ENCODE peak calls at places on chromosomes 2 and 18, in five cellular contexts. R is endodermal cell, P is kidney epithelial cell, N is HCT116, Z is ELF-1. L is an unnamed sample.

GRCh38 chr2:102449370-102449974 is 23.6 kb upstream of the SLC9A4 start:
- DNase-seq in P (no peak), N (peak), R (peak), Z (peak), L (no peak)

GRCh38 chr18:35407871-35408481 is 30.8 kb upstream of the ZNF396 start:
- DNase-seq in Z (peak), N (peak), P (peak), R (peak), L (no peak)

GRCh38 chr2:191521608-191522208 is 156.2 kb upstream of the NABP1 start:
- DNase-seq in Z (no peak), N (peak), P (no peak), R (no peak), L (no peak)

GRCh38 chr2:241907171-241907570 is 37.6 kb downstream of the RTP5 start:
- DNase-seq in Z (no peak), R (no peak), N (no peak), P (no peak), L (no peak)

GRCh38 chr2:70685771-70686171 is 82.2 kb downstream of the ADD2 start:
- DNase-seq in P (no peak), Z (no peak), R (peak), N (no peak), L (peak)

GRCh38 chr2:24362253-24362652 is 1.9 kb upstream of the ITSN2 start:
- DNase-seq in Z (peak), R (no peak), P (no peak), N (no peak), L (no peak)

GRCh38 chr2:241817126-241817820 is 8.3 kb downstream of the NEU4 start:
- DNase-seq in N (no peak), R (peak), Z (no peak), P (no peak), L (peak)

GRCh38 chr2:236768393-236769140 is 198.9 kb downstream of the ACKR3 start:
- DNase-seq in R (no peak), P (no peak), Z (no peak), N (no peak), L (no peak)

GRCh38 chr18:24428709-24429108 is 2.2 kb downstream of the IMPACT start:
- DNase-seq in R (no peak), Z (no peak), N (no peak), P (no peak), L (no peak)

GRCh38 chr2:61970807-61971556 is 65.5 kb downstream of the COMMD1 start:
- DNase-seq in Z (peak), R (peak), N (no peak), P (peak), L (peak)

GRCh38 chr2:117940436-117940835 is 73.4 kb downstream of the CCDC93 start:
- DNase-seq in P (no peak), Z (no peak), N (no peak), R (no peak), L (no peak)

GRCh38 chr2:85165291-85165690 is 32.1 kb downstream of the TCF7L1 start:
- DNase-seq in N (no peak), P (no peak), Z (peak), R (peak), L (no peak)

GRCh38 chr2:220434365-220434764 is 806.9 kb downstream of the SLC4A3 start:
- DNase-seq in R (no peak), P (no peak), N (no peak), Z (no peak), L (no peak)

GRCh38 chr2:148507970-148508369 is 136.6 kb upstream of the EPC2 start:
- DNase-seq in Z (no peak), P (no peak), R (peak), N (no peak), L (peak)

GRCh38 chr2:66575625-66576371 is 140.9 kb downstream of the MEIS1 start:
- DNase-seq in Z (no peak), N (no peak), P (no peak), R (peak), L (peak)

GRCh38 chr2:161321944-161322343 is 13.7 kb downstream of the PSMD14 start:
- DNase-seq in N (no peak), R (no peak), P (no peak), Z (no peak), L (no peak)

GRCh38 chr2:108309903-108310302 is 21.2 kb downstream of the SULT1C2 start:
- DNase-seq in R (no peak), Z (no peak), N (no peak), P (no peak), L (no peak)

GRCh38 chr2:218986148-218986761 is 1.3 kb upstream of the FEV start:
- DNase-seq in R (no peak), P (no peak), N (no peak), Z (no peak), L (no peak)

GRCh38 chr2:191051825-191052778 is 38.1 kb upstream of the STAT1 start:
- DNase-seq in Z (no peak), R (no peak), P (peak), N (peak), L (no peak)

L was measured in H9.